ENCODE peak calls at places on chromosomes 13 and 19, in four cellular contexts. One of them, this sample, is unnamed.

GRCh38 chr19:15934332-15935078 is at the start of gene CYP4F11:
- DNase-seq in A549: peak
- DNase-seq in GM12878: no peak
- DNase-seq in endothelial cell of umbilical vein: no peak
- DNase-seq in this sample: peak

GRCh38 chr13:69904784-69905183 is 202.8 kb upstream of the ATXN8OS start:
- DNase-seq in A549: no peak
- DNase-seq in GM12878: no peak
- DNase-seq in endothelial cell of umbilical vein: no peak
- DNase-seq in this sample: no peak

GRCh38 chr13:51562011-51562671 is 22.1 kb upstream of the WDFY2 start:
- DNase-seq in A549: no peak
- DNase-seq in GM12878: peak
- DNase-seq in endothelial cell of umbilical vein: no peak
- DNase-seq in this sample: no peak

GRCh38 chr13:109465151-109465550 is 321.2 kb downstream of the IRS2 start:
- DNase-seq in A549: peak
- DNase-seq in GM12878: no peak
- DNase-seq in endothelial cell of umbilical vein: no peak
- DNase-seq in this sample: peak

GRCh38 chr13:50365300-50365682 is 350.0 kb downstream of the KCNRG start:
- DNase-seq in A549: no peak
- DNase-seq in GM12878: no peak
- DNase-seq in endothelial cell of umbilical vein: peak
- DNase-seq in this sample: peak

GRCh38 chr19:33242129-33242528 is 16.5 kb upstream of the SLC7A10 start:
- DNase-seq in A549: no peak
- DNase-seq in GM12878: no peak
- DNase-seq in endothelial cell of umbilical vein: no peak
- DNase-seq in this sample: no peak

GRCh38 chr13:75359266-75359665 is 122.7 kb downstream of the TBC1D4 start:
- DNase-seq in A549: peak
- DNase-seq in GM12878: no peak
- DNase-seq in endothelial cell of umbilical vein: no peak
- DNase-seq in this sample: no peak

GRCh38 chr19:55189424-55189823 is 9.3 kb upstream of the SYT5 start:
- DNase-seq in A549: peak
- DNase-seq in GM12878: no peak
- DNase-seq in endothelial cell of umbilical vein: peak
- DNase-seq in this sample: no peak

GRCh38 chr19:50025794-50026549 is at the start of gene ZNF473:
- DNase-seq in A549: peak
- DNase-seq in GM12878: no peak
- DNase-seq in endothelial cell of umbilical vein: no peak
- DNase-seq in this sample: peak

GRCh38 chr13:95264225-95264624 is 37.0 kb downstream of the ABCC4 start:
- DNase-seq in A549: no peak
- DNase-seq in GM12878: no peak
- DNase-seq in endothelial cell of umbilical vein: no peak
- DNase-seq in this sample: no peak

GRCh38 chr13:95262837-95263381 is 38.3 kb downstream of the ABCC4 start:
- DNase-seq in A549: no peak
- DNase-seq in GM12878: no peak
- DNase-seq in endothelial cell of umbilical vein: no peak
- DNase-seq in this sample: no peak

GRCh38 chr13:95269756-95270155 is 31.5 kb downstream of the ABCC4 start:
- DNase-seq in A549: no peak
- DNase-seq in GM12878: no peak
- DNase-seq in endothelial cell of umbilical vein: peak
- DNase-seq in this sample: no peak

GRCh38 chr13:95261956-95262355 is 39.3 kb downstream of the ABCC4 start:
- DNase-seq in A549: no peak
- DNase-seq in GM12878: no peak
- DNase-seq in endothelial cell of umbilical vein: no peak
- DNase-seq in this sample: no peak

GRCh38 chr13:95267662-95268369 is 33.4 kb downstream of the ABCC4 start:
- DNase-seq in A549: peak
- DNase-seq in GM12878: no peak
- DNase-seq in endothelial cell of umbilical vein: peak
- DNase-seq in this sample: peak
- TF ChIP-seq MYC in A549: no peak
- TF ChIP-seq MYC in GM12878: no peak
- TF ChIP-seq MYC in endothelial cell of umbilical vein: no peak
- TF ChIP-seq MYC in this sample: no peak

GRCh38 chr19:4456566-4456842 is 1.1 kb downstream of the UBXN6 start:
- DNase-seq in A549: no peak
- DNase-seq in GM12878: no peak
- DNase-seq in endothelial cell of umbilical vein: peak
- DNase-seq in this sample: no peak
- TF ChIP-seq MYC in A549: no peak
- TF ChIP-seq MYC in GM12878: no peak
- TF ChIP-seq MYC in endothelial cell of umbilical vein: no peak
- TF ChIP-seq MYC in this sample: no peak

GRCh38 chr19:2461751-2462634 is 5.2 kb upstream of the LMNB2 start:
- DNase-seq in A549: peak
- DNase-seq in GM12878: no peak
- DNase-seq in endothelial cell of umbilical vein: peak
- DNase-seq in this sample: no peak
- TF ChIP-seq MYC in A549: no peak
- TF ChIP-seq MYC in GM12878: no peak
- TF ChIP-seq MYC in endothelial cell of umbilical vein: no peak
- TF ChIP-seq MYC in this sample: no peak

GRCh38 chr19:3406571-3407111 is 40.3 kb downstream of the NFIC start:
- DNase-seq in A549: no peak
- DNase-seq in GM12878: no peak
- DNase-seq in endothelial cell of umbilical vein: no peak
- DNase-seq in this sample: no peak

GRCh38 chr19:3405261-3405653 is 38.9 kb downstream of the NFIC start:
- DNase-seq in A549: no peak
- DNase-seq in GM12878: no peak
- DNase-seq in endothelial cell of umbilical vein: no peak
- DNase-seq in this sample: no peak

GRCh38 chr19:3402631-3403443 is 36.5 kb downstream of the NFIC start:
- DNase-seq in A549: no peak
- DNase-seq in GM12878: no peak
- DNase-seq in endothelial cell of umbilical vein: no peak
- DNase-seq in this sample: no peak

GRCh38 chr19:3403489-3404323 is 37.3 kb downstream of the NFIC start:
- DNase-seq in A549: no peak
- DNase-seq in GM12878: no peak
- DNase-seq in endothelial cell of umbilical vein: peak
- DNase-seq in this sample: no peak

GRCh38 chr19:3404324-3405260 is 38.2 kb downstream of the NFIC start:
- DNase-seq in A549: no peak
- DNase-seq in GM12878: no peak
- DNase-seq in endothelial cell of umbilical vein: peak
- DNase-seq in this sample: no peak
- TF ChIP-seq MYC in A549: no peak
- TF ChIP-seq MYC in GM12878: no peak
- TF ChIP-seq MYC in endothelial cell of umbilical vein: no peak
- TF ChIP-seq MYC in this sample: no peak

DNA sequence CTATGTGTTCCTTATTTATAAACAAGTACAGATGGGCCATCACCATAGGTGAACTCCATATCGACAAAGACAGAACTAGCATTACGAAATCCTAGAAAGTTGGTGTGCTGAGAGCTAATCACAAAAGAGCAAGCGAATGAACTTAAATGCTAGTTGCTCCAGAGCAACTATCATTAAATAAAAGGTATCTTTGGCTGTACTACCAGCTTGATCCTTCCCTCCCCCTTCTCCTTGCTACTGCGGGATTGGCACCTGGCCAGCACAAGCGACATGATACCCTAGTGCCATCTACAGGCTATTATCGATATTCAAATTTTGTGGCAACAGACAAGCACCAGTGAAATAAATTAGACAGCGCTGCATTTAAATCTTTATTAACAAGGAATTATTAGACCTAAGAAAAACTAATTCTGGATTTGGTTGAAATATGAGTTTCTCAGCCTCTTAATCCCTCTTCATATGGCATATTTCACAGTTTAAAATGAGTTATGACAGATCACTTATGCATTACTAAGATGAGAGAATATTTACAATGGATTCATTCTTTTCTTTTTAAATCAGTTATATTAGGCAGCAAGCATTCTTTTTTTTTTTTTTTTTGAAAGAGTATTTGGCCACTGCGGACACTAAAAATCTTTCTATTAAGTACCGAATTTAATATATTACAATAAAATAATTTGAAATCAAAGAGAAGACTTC is 5.8 kb downstream of the PCDH9 start:
- DNase-seq in A549: peak
- DNase-seq in GM12878: no peak
- DNase-seq in endothelial cell of umbilical vein: peak
- DNase-seq in this sample: peak
- TF ChIP-seq MYC in A549: no peak
- TF ChIP-seq MYC in GM12878: no peak
- TF ChIP-seq MYC in endothelial cell of umbilical vein: no peak
- TF ChIP-seq MYC in this sample: no peak

DNA sequence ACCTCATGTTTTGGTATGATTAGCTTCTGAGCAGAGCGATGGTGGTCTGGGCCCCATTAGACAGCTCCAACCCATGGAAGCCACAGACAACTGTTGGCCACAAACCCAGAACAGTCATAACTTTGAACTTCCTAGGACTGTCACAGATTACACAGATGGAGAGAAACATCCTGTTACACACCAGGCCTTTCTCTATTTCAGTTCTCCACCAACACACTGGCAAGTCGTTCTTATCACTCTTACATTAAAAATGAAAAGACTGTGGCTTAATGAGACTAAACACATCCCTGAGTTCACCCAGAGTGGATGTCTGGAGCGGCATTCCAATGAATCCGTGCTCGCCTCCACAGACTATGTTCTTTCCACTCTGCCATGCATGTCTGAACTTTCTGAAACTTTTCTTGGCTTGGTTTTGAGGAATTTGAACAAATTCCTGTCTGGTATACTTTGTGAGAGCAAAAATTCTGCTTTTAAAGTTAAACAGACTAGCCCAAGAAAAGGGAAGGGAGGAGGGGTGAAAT is 109.1 kb downstream of the NALCN start:
- DNase-seq in A549: no peak
- DNase-seq in GM12878: no peak
- DNase-seq in endothelial cell of umbilical vein: no peak
- DNase-seq in this sample: no peak
- TF ChIP-seq MYC in A549: no peak
- TF ChIP-seq MYC in GM12878: no peak
- TF ChIP-seq MYC in endothelial cell of umbilical vein: no peak
- TF ChIP-seq MYC in this sample: no peak

This sample was measured in NB4.